ENCODE peak calls at places on chromosomes 4 and X, in seven cellular contexts. L is endothelial cell, M is RWPE1, A is GM13977, I is GM20000, J is PC-3, P is uterus. C is an unnamed sample.

GRCh38 chrX:14076639-14077038 is 46.9 kb upstream of the GEMIN8 start:
- DNase-seq in L (no peak), M (no peak), A (no peak), I (no peak), J (no peak), P (no peak), C (no peak)

GRCh38 chrX:14030248-14030592 is 528 bp upstream of the GEMIN8 start:
- DNase-seq in L (no peak), M (no peak), A (no peak), I (peak; percentile 18), J (peak; percentile 29), P (no peak), C (no peak)

GRCh38 chr4:140071806-140072205 is 82.2 kb downstream of the MAML3 start:
- DNase-seq in L (no peak), M (no peak), A (peak; percentile 36), I (peak; percentile 45), J (no peak), P (no peak), C (no peak)

GRCh38 chrX:112536544-112536943 is 143.2 kb downstream of the LHFPL1 start:
- DNase-seq in L (no peak), M (no peak), A (no peak), I (no peak), J (no peak), P (no peak), C (no peak)

GRCh38 chr4:28482580-28482979 is 1621.9 kb downstream of the STIM2 start:
- DNase-seq in L (no peak), M (no peak), A (no peak), I (no peak), J (no peak), P (no peak), C (no peak)

GRCh38 chrX:54029543-54030143 is 14.6 kb downstream of the PHF8 start:
- DNase-seq in L (no peak), M (peak; percentile 16), A (no peak), I (no peak), J (no peak), P (no peak), C (no peak)

GRCh38 chr4:2689825-2690700 is 66.1 kb downstream of the TNIP2 start:
- DNase-seq in L (no peak), M (no peak), A (peak; percentile 48), I (peak; percentile 34), J (no peak), P (no peak), C (peak; percentile 62)

GRCh38 chrX:53088136-53088974 is 5.6 kb upstream of the KANTR start:
- DNase-seq in L (peak; percentile 59), M (peak; percentile 87), A (peak; percentile 80), I (peak; percentile 69), J (peak; percentile 89), P (peak; percentile 90), C (no peak)

GRCh38 chrX:13140007-13140406 is 95.6 kb upstream of the FAM9C start:
- DNase-seq in L (no peak), M (no peak), A (no peak), I (no peak), J (no peak), P (no peak), C (no peak)

GRCh38 chr4:181643466-181643865 is 599.7 kb upstream of the TENM3 start:
- DNase-seq in L (no peak), M (no peak), A (no peak), I (no peak), J (no peak), P (no peak), C (no peak)

GRCh38 chrX:107576841-107577240 is 51.5 kb upstream of the PRPS1 start:
- DNase-seq in L (no peak), M (no peak), A (no peak), I (no peak), J (no peak), P (no peak), C (no peak)

GRCh38 chr4:25937801-25938200 is 23.8 kb downstream of the SMIM20 start:
- DNase-seq in L (no peak), M (no peak), A (no peak), I (no peak), J (no peak), P (no peak), C (no peak)

GRCh38 chrX:139187738-139188137 is 342.8 kb upstream of the F9 start:
- DNase-seq in L (no peak), M (no peak), A (no peak), I (no peak), J (peak; percentile 28), P (no peak), C (no peak)

DNA sequence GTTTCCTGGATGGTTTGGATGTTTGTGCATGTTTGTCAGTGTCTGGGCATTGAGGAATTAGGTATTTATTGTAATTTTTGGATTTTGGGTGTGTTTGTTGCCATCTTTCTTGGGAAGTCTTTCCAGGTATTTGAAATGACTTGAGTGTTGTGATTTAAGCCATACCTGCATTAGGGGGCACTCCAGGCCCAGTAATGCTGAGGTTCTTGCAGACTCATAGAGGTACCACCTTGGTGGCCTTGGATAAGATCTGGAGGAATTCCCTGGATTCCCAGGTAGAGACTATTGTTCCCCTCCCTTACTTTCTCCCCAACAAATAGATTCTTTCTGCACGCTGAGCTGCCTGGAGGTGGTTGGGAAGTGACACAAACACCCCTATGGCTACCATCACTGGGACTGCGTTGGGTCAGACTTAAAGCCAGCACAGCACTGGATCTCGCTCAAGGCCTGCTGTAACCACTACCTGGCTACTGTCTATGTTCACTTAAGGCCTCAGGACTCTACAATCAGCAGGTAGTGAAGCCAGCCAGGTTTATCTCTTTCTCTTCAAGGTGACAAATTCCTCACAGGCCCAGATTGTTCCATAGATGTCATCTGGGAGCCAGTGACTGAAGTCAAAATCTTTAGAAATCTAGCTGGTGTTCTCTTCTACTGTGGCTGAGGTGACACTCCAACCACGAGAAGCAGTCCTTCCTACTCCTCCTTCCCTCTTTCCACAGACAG is 643.6 kb downstream of the PDHA2 start:
- DNase-seq in L (no peak), M (no peak), A (no peak), I (no peak), J (peak; percentile 2), P (no peak), C (no peak)
- TF ChIP-seq CTCF in L (no peak), M (no peak), A (no peak), I (no peak), J (no peak), P (no peak), C (no peak)

GRCh38 chr4:8015512-8015911 is 75.9 kb upstream of the AFAP1 start:
- DNase-seq in L (no peak), M (peak; percentile 15), A (no peak), I (no peak), J (peak; percentile 15), P (no peak), C (no peak)
- TF ChIP-seq CTCF in L (no peak), M (peak; percentile 54), A (peak; percentile 37), I (no peak), J (peak; percentile 54), P (no peak), C (peak; percentile 40)

GRCh38 chrX:17809273-17809672 is 51.8 kb downstream of the RAI2 start:
- DNase-seq in L (no peak), M (no peak), A (no peak), I (no peak), J (no peak), P (no peak), C (no peak)

GRCh38 chrX:17801431-17801830 is 59.7 kb downstream of the RAI2 start:
- DNase-seq in L (no peak), M (no peak), A (no peak), I (no peak), J (no peak), P (no peak), C (no peak)

GRCh38 chrX:17803449-17803848 is 57.6 kb downstream of the RAI2 start:
- DNase-seq in L (no peak), M (no peak), A (no peak), I (no peak), J (peak; percentile 42), P (no peak), C (no peak)

GRCh38 chrX:17802756-17803155 is 58.3 kb downstream of the RAI2 start:
- DNase-seq in L (no peak), M (no peak), A (no peak), I (no peak), J (no peak), P (no peak), C (no peak)

DNA sequence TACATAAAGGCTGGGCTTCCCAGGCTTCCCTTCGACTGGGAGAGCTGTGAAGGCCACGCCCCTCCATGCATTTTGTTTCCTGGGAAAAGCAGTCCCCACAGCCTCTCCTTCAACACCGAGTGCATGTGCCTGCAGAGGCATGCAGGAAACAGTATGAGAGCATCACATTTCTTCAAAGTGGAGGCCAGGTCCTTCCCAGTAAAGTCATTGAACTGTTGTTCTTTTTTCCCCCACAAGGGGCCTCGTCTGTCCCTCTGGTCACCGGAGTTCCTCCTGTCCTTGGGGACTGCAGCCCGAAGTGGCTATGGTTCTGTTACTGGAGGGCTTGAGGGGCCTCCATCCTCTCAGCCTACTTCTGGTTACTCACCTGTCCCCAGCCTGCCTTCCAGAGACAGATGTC is 56.0 kb downstream of the RAI2 start:
- DNase-seq in L (peak; percentile 17), M (no peak), A (no peak), I (no peak), J (peak; percentile 11), P (no peak), C (no peak)
- TF ChIP-seq CTCF in L (peak; percentile 28), M (no peak), A (no peak), I (no peak), J (peak; percentile 33), P (no peak), C (peak; percentile 42)

GRCh38 chr4:121070274-121070673 is 2.1 kb downstream of the NDNF start:
- DNase-seq in L (peak; percentile 22), M (no peak), A (no peak), I (no peak), J (no peak), P (no peak), C (no peak)

GRCh38 chr4:121069419-121069818 is 2.9 kb downstream of the NDNF start:
- DNase-seq in L (no peak), M (no peak), A (no peak), I (no peak), J (no peak), P (no peak), C (no peak)

GRCh38 chr4:121072080-121072835 is at the start of gene NDNF:
- DNase-seq in L (peak; percentile 53), M (no peak), A (peak; percentile 34), I (peak; percentile 42), J (no peak), P (peak; percentile 13), C (peak; percentile 76)

GRCh38 chr4:121071640-121072037 is 696 bp downstream of the NDNF start:
- DNase-seq in L (no peak), M (no peak), A (no peak), I (peak; percentile 13), J (no peak), P (no peak), C (no peak)

DNA sequence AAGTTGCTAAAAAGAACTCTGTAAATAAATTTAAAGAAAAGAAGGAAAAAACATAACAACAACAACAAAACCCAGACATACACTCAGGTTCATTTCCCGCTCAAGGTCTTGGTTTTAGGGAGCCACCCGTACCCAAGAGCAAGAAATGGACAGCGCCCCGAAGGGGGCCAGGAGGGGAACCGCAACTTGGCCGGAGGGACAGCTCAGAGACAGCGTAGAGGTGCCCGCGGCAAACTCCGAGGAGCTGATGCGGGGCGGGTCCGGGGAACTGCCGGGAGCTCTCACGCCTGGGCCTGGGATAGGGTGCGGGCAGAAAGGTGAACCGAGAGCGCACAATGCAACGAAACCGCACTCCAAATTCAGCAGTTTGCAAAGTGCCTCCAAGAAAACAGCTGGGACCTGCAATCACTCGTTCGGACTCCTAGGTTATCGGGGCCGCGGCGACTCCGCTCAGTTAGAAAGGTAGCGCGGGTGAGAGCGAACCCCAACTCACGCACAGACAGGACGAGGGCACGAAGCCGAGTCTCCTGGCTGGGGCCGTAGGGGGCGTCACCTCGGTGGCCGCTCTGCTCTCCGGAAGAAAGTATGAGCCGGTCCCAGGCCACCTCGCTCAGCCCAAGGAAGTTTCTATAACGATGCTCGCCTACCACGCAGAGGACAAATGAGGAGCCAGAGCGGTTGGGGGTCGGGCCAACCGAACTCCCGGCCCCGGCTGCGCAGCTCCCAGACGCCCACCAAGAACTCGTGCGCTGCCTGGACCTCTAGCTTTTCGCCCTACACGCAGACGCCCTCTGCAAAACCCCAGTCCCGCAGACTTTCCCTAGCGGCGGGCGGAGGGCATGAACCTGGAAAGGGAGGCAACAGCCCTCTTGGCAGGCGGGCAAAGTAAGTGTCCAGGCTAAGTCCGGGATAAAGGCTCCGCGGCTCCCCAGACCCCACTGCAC is 1.4 kb downstream of the NDNF start:
- DNase-seq in L (peak; percentile 76), M (peak; percentile 17), A (no peak), I (peak; percentile 16), J (no peak), P (peak; percentile 18), C (peak; percentile 79)
- TF ChIP-seq CTCF in L (peak; percentile 46), M (no peak), A (no peak), I (no peak), J (no peak), P (no peak), C (peak; percentile 67)

C was measured in type B pancreatic cell.